ENCODE peak calls at places on chromosome 9, in seven cellular contexts. H is mucosa of descending colon; B is NCI-H524 treated with DMSO at 0.1 percent for 48 hours; Q is HEK293T; O is activated CD4-positive, alpha-beta T cell treated with anti-CD3 and anti-CD28 coated beads for 4 hours; G is G401; C is GM20000. D is an unnamed sample.

GRCh38 chr9:88161144-88161543 is 22.9 kb upstream of the SPATA31C2 start:
- DNase-seq in C (no peak), Q (no peak), O (no peak), H (no peak), B (peak), G (no peak), D (no peak)

GRCh38 chr9:96382175-96382574 is 1.3 kb downstream of the SLC35D2 start:
- DNase-seq in O (no peak), Q (no peak), G (no peak), H (no peak), B (no peak), C (no peak), D (no peak)

GRCh38 chr9:129990269-129991005 is 52.6 kb downstream of the FNBP1 start:
- DNase-seq in H (no peak), C (no peak), B (no peak), G (no peak), Q (no peak), O (peak), D (no peak)

GRCh38 chr9:113809192-113809482 is 67.0 kb upstream of the ZNF618 start:
- DNase-seq in B (no peak), H (no peak), O (no peak), G (no peak), Q (no peak), C (no peak), D (no peak)

GRCh38 chr9:70614786-70615565 is 200.5 kb upstream of the KLF9 start:
- DNase-seq in B (no peak), H (no peak), C (no peak), Q (no peak), G (peak), O (no peak), D (no peak)

GRCh38 chr9:83258521-83258920 is 195.6 kb upstream of the RASEF start:
- DNase-seq in O (no peak), B (no peak), Q (no peak), H (no peak), C (no peak), G (no peak), D (no peak)

GRCh38 chr9:136019041-136019680 is 58.0 kb upstream of the UBAC1 start:
- DNase-seq in O (no peak), C (no peak), Q (no peak), H (no peak), B (no peak), G (peak), D (no peak)

GRCh38 chr9:114400219-114400618 is 12.4 kb upstream of the AKNA start:
- DNase-seq in O (no peak), G (no peak), H (peak), C (no peak), Q (no peak), B (no peak), D (no peak)

GRCh38 chr9:131289301-131290038 is at the start of gene PLPP7:
- DNase-seq in Q (peak), B (peak), O (no peak), G (peak), C (peak), H (no peak), D (peak)

GRCh38 chr9:107484117-107484723 is 5.3 kb downstream of the KLF4 start:
- DNase-seq in Q (peak), B (no peak), G (peak), H (no peak), O (no peak), C (peak), D (no peak)

GRCh38 chr9:112162644-112163413 is 12.3 kb downstream of the SUSD1 start:
- DNase-seq in B (no peak), H (no peak), C (peak), Q (no peak), O (no peak), G (no peak), D (no peak)

GRCh38 chr9:104984541-104984940 is 56.6 kb upstream of the ABCA1 start:
- DNase-seq in O (no peak), C (no peak), H (no peak), B (no peak), Q (no peak), G (no peak), D (no peak)

GRCh38 chr9:20319241-20319640 is 303.1 kb downstream of the MLLT3 start:
- DNase-seq in G (no peak), H (no peak), Q (no peak), C (no peak), O (no peak), B (no peak), D (no peak)

GRCh38 chr9:21730899-21731298 is 71.5 kb upstream of the MTAP start:
- DNase-seq in Q (no peak), O (no peak), H (no peak), G (no peak), B (no peak), C (no peak), D (no peak)

GRCh38 chr9:18360005-18360404 is 113.9 kb upstream of the ADAMTSL1 start:
- DNase-seq in O (no peak), Q (no peak), H (no peak), B (no peak), G (no peak), C (no peak), D (no peak)

GRCh38 chr9:131678499-131679111 is 61.3 kb downstream of the RAPGEF1 start:
- DNase-seq in O (peak), B (peak), Q (peak), C (peak), G (no peak), H (peak), D (peak)

GRCh38 chr9:131813116-131813515 is 73.2 kb upstream of the RAPGEF1 start:
- DNase-seq in C (no peak), B (no peak), O (no peak), G (no peak), Q (no peak), H (no peak), D (no peak)

D was measured in pancreas.